ENCODE peak calls at places on chromosomes 2 and 18, in eight cellular contexts. W, S, B, K, P, I, R and E are unnamed samples.

GRCh38 chr18:73735836-73736235 is 411.8 kb downstream of the FBXO15 start:
- DNase-seq in R (no peak), W (no peak), S (no peak), P (no peak), B (no peak), K (no peak), I (no peak), E (no peak)

GRCh38 chr18:24741961-24742738 is 281.7 kb downstream of the HRH4 start:
- DNase-seq in S (no peak), I (no peak), W (no peak), P (no peak), R (no peak), B (peak), K (no peak), E (no peak)

GRCh38 chr2:128305555-128306080 is 13.1 kb downstream of the HS6ST1 start:
- DNase-seq in K (no peak), W (no peak), I (no peak), B (no peak), R (no peak), P (no peak), S (no peak), E (no peak)

GRCh38 chr2:161947394-161947793 is 126.6 kb downstream of the DPP4 start:
- DNase-seq in K (no peak), B (no peak), I (no peak), S (no peak), W (no peak), P (no peak), R (no peak), E (no peak)

GRCh38 chr18:39453882-39454281 is 1888.3 kb upstream of the CELF4 start:
- DNase-seq in W (no peak), P (peak), R (peak), I (no peak), K (peak), S (no peak), B (peak), E (no peak)

GRCh38 chr2:79013629-79014028 is 11.9 kb upstream of the REG3G start:
- DNase-seq in K (no peak), P (no peak), R (no peak), W (no peak), B (no peak), S (no peak), I (no peak), E (no peak)

GRCh38 chr18:58960946-58961722 is 96.5 kb downstream of the ZNF532 start:
- DNase-seq in I (no peak), K (no peak), R (no peak), S (no peak), P (no peak), B (no peak), W (no peak), E (no peak)

GRCh38 chr2:187640926-187641510 is 86.8 kb upstream of the TFPI start:
- DNase-seq in B (no peak), S (no peak), I (no peak), K (no peak), W (no peak), R (no peak), P (no peak), E (no peak)

GRCh38 chr2:85554980-85555612 is 6.2 kb downstream of the GGCX start:
- DNase-seq in I (no peak), P (no peak), B (no peak), R (no peak), W (no peak), S (no peak), K (no peak), E (no peak)

GRCh38 chr2:25279091-25279651 is 62.6 kb downstream of the DNMT3A start:
- DNase-seq in W (no peak), K (no peak), I (no peak), P (peak), B (no peak), S (no peak), R (no peak), E (no peak)

GRCh38 chr2:205681836-205682238 is 464 bp upstream of the NRP2 start:
- DNase-seq in B (no peak), I (peak), K (no peak), S (no peak), P (peak), W (no peak), R (no peak), E (no peak)